ENCODE peak calls at places on chromosomes 11 and 22, in seven cellular contexts. One of them, this sample, is unnamed.

GRCh38 chr11:95242990-95243590 is 12.1 kb upstream of the SESN3 start:
- DNase-seq in IMR-90: no peak
- DNase-seq in K562: no peak
- DNase-seq in PC-3: no peak
- DNase-seq in GM23248: no peak
- DNase-seq in GM23338: no peak
- DNase-seq in endothelial cell of umbilical vein: no peak
- DNase-seq in this sample: no peak

GRCh38 chr22:39090426-39091064 is 6.5 kb upstream of the APOBEC3H start:
- DNase-seq in K562: no peak
- DNase-seq in GM23248: peak
- DNase-seq in PC-3: peak
- DNase-seq in GM23338: no peak
- DNase-seq in endothelial cell of umbilical vein: no peak
- DNase-seq in IMR-90: no peak
- DNase-seq in this sample: no peak

GRCh38 chr11:118997627-118998387 is at the start of gene CENATAC:
- DNase-seq in GM23338: peak
- DNase-seq in IMR-90: peak
- DNase-seq in K562: peak
- DNase-seq in endothelial cell of umbilical vein: peak
- DNase-seq in PC-3: peak
- DNase-seq in GM23248: peak
- DNase-seq in this sample: peak

GRCh38 chr11:17021550-17021949 is 7.3 kb upstream of the PLEKHA7 start:
- DNase-seq in PC-3: no peak
- DNase-seq in IMR-90: no peak
- DNase-seq in GM23338: peak
- DNase-seq in endothelial cell of umbilical vein: no peak
- DNase-seq in K562: no peak
- DNase-seq in GM23248: no peak
- DNase-seq in this sample: peak

GRCh38 chr11:77589521-77590193 is at the start of gene AQP11:
- DNase-seq in IMR-90: peak
- DNase-seq in GM23248: peak
- DNase-seq in PC-3: peak
- DNase-seq in GM23338: peak
- DNase-seq in endothelial cell of umbilical vein: peak
- DNase-seq in K562: peak
- DNase-seq in this sample: peak

GRCh38 chr11:83249972-83250593 is 36.1 kb downstream of the CCDC90B start:
- DNase-seq in K562: peak
- DNase-seq in GM23338: peak
- DNase-seq in endothelial cell of umbilical vein: peak
- DNase-seq in GM23248: peak
- DNase-seq in IMR-90: peak
- DNase-seq in PC-3: peak
- DNase-seq in this sample: peak

GRCh38 chr11:6657346-6657745 is 1.7 kb upstream of the DCHS1 start:
- DNase-seq in GM23338: no peak
- DNase-seq in K562: no peak
- DNase-seq in GM23248: peak
- DNase-seq in PC-3: no peak
- DNase-seq in IMR-90: peak
- DNase-seq in endothelial cell of umbilical vein: no peak
- DNase-seq in this sample: no peak

GRCh38 chr11:76719281-76719680 is 48.7 kb upstream of the LRRC32 start:
- DNase-seq in GM23248: no peak
- DNase-seq in endothelial cell of umbilical vein: no peak
- DNase-seq in PC-3: no peak
- DNase-seq in K562: no peak
- DNase-seq in GM23338: no peak
- DNase-seq in IMR-90: no peak
- DNase-seq in this sample: no peak

GRCh38 chr11:103659138-103659734 is 377.2 kb upstream of the DDI1 start:
- DNase-seq in GM23248: peak
- DNase-seq in endothelial cell of umbilical vein: peak
- DNase-seq in GM23338: peak
- DNase-seq in IMR-90: no peak
- DNase-seq in K562: no peak
- DNase-seq in PC-3: peak
- DNase-seq in this sample: peak

GRCh38 chr11:45289369-45289768 is 3.2 kb upstream of the SYT13 start:
- DNase-seq in GM23338: no peak
- DNase-seq in PC-3: peak
- DNase-seq in K562: no peak
- DNase-seq in IMR-90: peak
- DNase-seq in endothelial cell of umbilical vein: no peak
- DNase-seq in GM23248: peak
- DNase-seq in this sample: no peak

GRCh38 chr11:9264381-9265210 is 554 bp downstream of the DENND5A start:
- DNase-seq in IMR-90: peak
- DNase-seq in PC-3: peak
- DNase-seq in GM23338: peak
- DNase-seq in endothelial cell of umbilical vein: peak
- DNase-seq in GM23248: peak
- DNase-seq in K562: no peak
- DNase-seq in this sample: peak

GRCh38 chr11:56783448-56784041 is 35.0 kb upstream of the OR9G4 start:
- DNase-seq in PC-3: peak
- DNase-seq in IMR-90: peak
- DNase-seq in GM23338: peak
- DNase-seq in K562: peak
- DNase-seq in endothelial cell of umbilical vein: peak
- DNase-seq in GM23248: peak
- DNase-seq in this sample: peak

GRCh38 chr22:48256776-48257689 is 1494.6 kb downstream of the TBC1D22A start:
- DNase-seq in endothelial cell of umbilical vein: no peak
- DNase-seq in GM23338: no peak
- DNase-seq in PC-3: no peak
- DNase-seq in IMR-90: no peak
- DNase-seq in GM23248: no peak
- DNase-seq in K562: no peak
- DNase-seq in this sample: no peak

GRCh38 chr11:1295086-1295485 is 14.3 kb downstream of the TOLLIP start:
- DNase-seq in GM23248: no peak
- DNase-seq in GM23338: no peak
- DNase-seq in endothelial cell of umbilical vein: no peak
- DNase-seq in IMR-90: no peak
- DNase-seq in PC-3: no peak
- DNase-seq in K562: no peak
- DNase-seq in this sample: no peak

GRCh38 chr11:108871152-108871551 is 206.3 kb downstream of the DDX10 start:
- DNase-seq in GM23248: peak
- DNase-seq in GM23338: peak
- DNase-seq in IMR-90: peak
- DNase-seq in K562: no peak
- DNase-seq in PC-3: peak
- DNase-seq in endothelial cell of umbilical vein: peak
- DNase-seq in this sample: peak

GRCh38 chr11:26992031-26992541 is 1.8 kb upstream of the FIBIN start:
- DNase-seq in endothelial cell of umbilical vein: no peak
- DNase-seq in GM23248: peak
- DNase-seq in IMR-90: peak
- DNase-seq in PC-3: no peak
- DNase-seq in K562: no peak
- DNase-seq in GM23338: no peak
- DNase-seq in this sample: no peak

GRCh38 chr22:44544523-44545433 is 46.7 kb upstream of the RTL6 start:
- DNase-seq in endothelial cell of umbilical vein: no peak
- DNase-seq in GM23338: no peak
- DNase-seq in GM23248: no peak
- DNase-seq in IMR-90: no peak
- DNase-seq in PC-3: no peak
- DNase-seq in K562: no peak
- DNase-seq in this sample: no peak

GRCh38 chr22:39999144-39999757 is 4.5 kb downstream of the FAM83F start:
- DNase-seq in endothelial cell of umbilical vein: no peak
- DNase-seq in PC-3: no peak
- DNase-seq in K562: peak
- DNase-seq in IMR-90: peak
- DNase-seq in GM23248: peak
- DNase-seq in GM23338: no peak
- DNase-seq in this sample: no peak

DNA sequence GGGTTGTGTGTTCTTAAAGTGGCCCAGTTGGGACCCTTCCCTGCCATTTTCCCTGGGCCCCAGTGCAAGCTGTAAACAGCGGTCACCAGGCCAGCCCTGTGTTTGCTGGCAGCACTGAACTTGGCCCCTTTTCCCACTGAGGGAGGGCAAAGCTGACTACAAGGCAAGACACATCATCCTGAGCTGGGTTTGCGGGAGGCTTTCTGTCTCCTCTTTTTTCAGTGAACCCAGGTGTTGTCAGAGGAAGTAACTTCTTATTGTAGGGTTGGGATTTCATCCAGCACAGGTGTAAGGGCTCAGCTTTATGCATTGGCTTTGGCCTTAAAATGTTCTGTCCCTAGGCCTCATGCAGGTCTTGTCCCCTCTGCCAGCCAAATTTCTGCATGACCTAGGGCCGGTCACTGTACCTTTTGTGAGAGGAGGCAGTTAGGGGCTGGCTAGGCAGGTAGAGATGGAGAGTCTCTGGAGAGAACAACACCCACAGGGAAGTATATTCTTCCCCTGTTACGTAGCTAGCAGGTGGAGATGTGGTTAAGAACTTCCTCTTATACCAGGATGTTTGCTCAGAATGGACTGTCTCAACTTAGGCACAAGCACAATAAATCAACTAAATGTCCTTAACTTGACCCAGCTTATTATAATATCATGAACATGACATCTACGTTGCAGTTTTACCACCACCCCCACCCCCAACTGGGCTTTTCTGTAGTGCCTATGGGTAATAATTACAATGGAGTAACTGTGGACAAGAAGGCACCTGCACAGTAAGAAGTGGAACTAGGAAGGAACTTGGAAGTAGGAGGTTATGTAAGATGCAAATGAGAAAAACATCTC is 60.5 kb upstream of the MPEG1 start:
- DNase-seq in IMR-90: no peak
- DNase-seq in K562: no peak
- DNase-seq in PC-3: peak
- DNase-seq in GM23248: no peak
- DNase-seq in GM23338: no peak
- DNase-seq in endothelial cell of umbilical vein: no peak
- DNase-seq in this sample: no peak
- H2AFZ ChIP-seq in IMR-90: no peak
- H2AFZ ChIP-seq in K562: no peak
- H2AFZ ChIP-seq in PC-3: peak
- H2AFZ ChIP-seq in GM23248: no peak
- H2AFZ ChIP-seq in GM23338: no peak
- H2AFZ ChIP-seq in endothelial cell of umbilical vein: no peak
- H2AFZ ChIP-seq in this sample: no peak

GRCh38 chr11:35897019-35897418 is 46.8 kb upstream of the LDLRAD3 start:
- DNase-seq in GM23338: no peak
- DNase-seq in endothelial cell of umbilical vein: peak
- DNase-seq in GM23248: no peak
- DNase-seq in IMR-90: no peak
- DNase-seq in PC-3: no peak
- DNase-seq in K562: no peak
- DNase-seq in this sample: no peak
- H2AFZ ChIP-seq in GM23338: no peak
- H2AFZ ChIP-seq in endothelial cell of umbilical vein: no peak
- H2AFZ ChIP-seq in GM23248: no peak
- H2AFZ ChIP-seq in IMR-90: no peak
- H2AFZ ChIP-seq in PC-3: no peak
- H2AFZ ChIP-seq in K562: no peak
- H2AFZ ChIP-seq in this sample: no peak

GRCh38 chr11:10450451-10451398 is 4.3 kb upstream of the AMPD3 start:
- DNase-seq in endothelial cell of umbilical vein: no peak
- DNase-seq in PC-3: peak
- DNase-seq in IMR-90: no peak
- DNase-seq in K562: no peak
- DNase-seq in GM23248: peak
- DNase-seq in GM23338: peak
- DNase-seq in this sample: peak

GRCh38 chr11:10452211-10452767 is 2.8 kb upstream of the AMPD3 start:
- DNase-seq in IMR-90: peak
- DNase-seq in endothelial cell of umbilical vein: no peak
- DNase-seq in GM23338: no peak
- DNase-seq in K562: no peak
- DNase-seq in PC-3: no peak
- DNase-seq in GM23248: peak
- DNase-seq in this sample: no peak

GRCh38 chr11:10454506-10454901 is 560 bp upstream of the AMPD3 start:
- DNase-seq in K562: no peak
- DNase-seq in GM23248: no peak
- DNase-seq in IMR-90: no peak
- DNase-seq in endothelial cell of umbilical vein: no peak
- DNase-seq in GM23338: no peak
- DNase-seq in PC-3: no peak
- DNase-seq in this sample: no peak

GRCh38 chr11:10453261-10453660 is 1.8 kb upstream of the AMPD3 start:
- DNase-seq in PC-3: peak
- DNase-seq in IMR-90: peak
- DNase-seq in endothelial cell of umbilical vein: no peak
- DNase-seq in GM23338: no peak
- DNase-seq in GM23248: no peak
- DNase-seq in K562: no peak
- DNase-seq in this sample: no peak

DNA sequence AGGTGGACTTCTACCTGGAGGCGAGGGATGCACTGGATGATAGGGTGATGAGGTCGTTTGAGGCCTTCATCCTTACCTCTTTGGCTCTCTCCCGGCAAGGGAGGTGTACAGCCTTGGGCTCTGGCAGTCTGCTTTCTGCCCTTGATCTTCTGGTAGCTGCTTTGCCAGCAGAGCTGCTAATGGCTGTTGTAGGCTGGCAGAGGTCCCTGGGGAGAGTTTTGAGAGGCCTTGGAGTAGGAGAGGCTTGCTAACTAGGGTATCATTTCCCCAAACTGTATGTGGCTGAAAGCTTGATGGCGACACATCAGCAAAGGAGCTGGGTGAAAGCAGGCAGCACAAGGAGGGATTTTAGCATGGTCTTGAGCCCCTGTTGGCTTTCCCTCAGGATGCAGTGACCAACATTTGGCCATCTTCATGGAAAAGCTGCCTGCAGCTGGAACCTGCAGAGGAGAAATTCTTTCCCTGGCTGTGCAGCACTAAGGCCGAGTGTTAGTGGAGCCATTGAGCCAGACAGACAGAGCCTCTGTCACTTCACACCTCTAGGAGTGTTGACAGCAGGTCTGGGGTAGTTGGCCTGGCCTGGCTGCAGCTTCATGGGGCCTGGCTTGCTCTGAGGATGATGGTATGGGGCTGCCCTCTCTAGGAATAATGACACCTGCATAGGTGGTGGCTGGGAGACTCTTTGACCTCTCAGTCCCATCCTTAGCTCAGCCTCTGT is 3.5 kb upstream of the AMPD3 start:
- DNase-seq in endothelial cell of umbilical vein: no peak
- DNase-seq in GM23248: no peak
- DNase-seq in PC-3: no peak
- DNase-seq in GM23338: no peak
- DNase-seq in IMR-90: no peak
- DNase-seq in K562: no peak
- DNase-seq in this sample: no peak
- H2AFZ ChIP-seq in endothelial cell of umbilical vein: no peak
- H2AFZ ChIP-seq in GM23248: peak
- H2AFZ ChIP-seq in PC-3: peak
- H2AFZ ChIP-seq in GM23338: peak
- H2AFZ ChIP-seq in IMR-90: no peak
- H2AFZ ChIP-seq in K562: no peak
- H2AFZ ChIP-seq in this sample: no peak

GRCh38 chr11:80943226-80943625 is 1502.4 kb upstream of the TENM4 start:
- DNase-seq in endothelial cell of umbilical vein: no peak
- DNase-seq in PC-3: no peak
- DNase-seq in GM23338: peak
- DNase-seq in IMR-90: no peak
- DNase-seq in GM23248: no peak
- DNase-seq in K562: no peak
- DNase-seq in this sample: no peak

GRCh38 chr11:80937831-80938230 is 1497.0 kb upstream of the TENM4 start:
- DNase-seq in endothelial cell of umbilical vein: no peak
- DNase-seq in GM23248: peak
- DNase-seq in PC-3: no peak
- DNase-seq in K562: no peak
- DNase-seq in IMR-90: no peak
- DNase-seq in GM23338: no peak
- DNase-seq in this sample: no peak
- H2AFZ ChIP-seq in endothelial cell of umbilical vein: no peak
- H2AFZ ChIP-seq in GM23248: no peak
- H2AFZ ChIP-seq in PC-3: no peak
- H2AFZ ChIP-seq in K562: no peak
- H2AFZ ChIP-seq in IMR-90: no peak
- H2AFZ ChIP-seq in GM23338: no peak
- H2AFZ ChIP-seq in this sample: no peak

This sample was measured in SK-N-SH.